ENCODE peak calls at places on chromosomes 6 and 20, in six cellular contexts. N is AG08396, U is brain microvascular endothelial cell, W is NCI-H1092 treated with DMSO at 0.1 percent for 48 hours, K is Ammon's horn, P is RPMI7951. F is an unnamed sample.

GRCh38 chr20:63686492-63687321 is 9.7 kb upstream of the TNFRSF6B start:
- DNase-seq in N (peak), U (peak), W (no peak), K (peak), P (peak), F (peak)

GRCh38 chr6:130447374-130447773 is 81.6 kb downstream of the TMEM200A start:
- DNase-seq in N (no peak), U (no peak), W (no peak), K (no peak), P (no peak), F (peak)

GRCh38 chr6:135505648-135506047 is 8.1 kb upstream of the AHI1 start:
- DNase-seq in N (no peak), U (no peak), W (no peak), K (no peak), P (no peak), F (no peak)

GRCh38 chr6:144268821-144269220 is 16.3 kb upstream of the UTRN start:
- DNase-seq in N (no peak), U (no peak), W (no peak), K (no peak), P (no peak), F (no peak)

GRCh38 chr6:144283781-144284473 is 1.2 kb upstream of the UTRN start:
- DNase-seq in N (peak), U (peak), W (no peak), K (no peak), P (peak), F (peak)

GRCh38 chr6:35728663-35729348 is 8.0 kb upstream of the ARMC12 start:
- DNase-seq in N (no peak), U (no peak), W (no peak), K (peak), P (no peak), F (no peak)

GRCh38 chr6:14966111-14966901 is 279.6 kb upstream of the JARID2 start:
- DNase-seq in N (peak), U (no peak), W (no peak), K (no peak), P (peak), F (peak)

GRCh38 chr6:169164451-169164850 is 89.2 kb downstream of the THBS2 start:
- DNase-seq in N (no peak), U (no peak), W (no peak), K (no peak), P (peak), F (peak)

GRCh38 chr6:82257088-82257774 is 9.7 kb upstream of the IBTK start:
- DNase-seq in N (no peak), U (no peak), W (no peak), K (no peak), P (no peak), F (no peak)

GRCh38 chr6:24985313-24985712 is 49.6 kb upstream of the RIPOR2 start:
- DNase-seq in N (no peak), U (no peak), W (no peak), K (no peak), P (no peak), F (no peak)

GRCh38 chr6:106373502-106374239 is 13.2 kb downstream of the CRYBG1 start:
- DNase-seq in N (no peak), U (no peak), W (no peak), K (no peak), P (no peak), F (no peak)

GRCh38 chr6:92047886-92048285 is 1371.5 kb downstream of the EPHA7 start:
- DNase-seq in N (no peak), U (no peak), W (no peak), K (no peak), P (no peak), F (no peak)

GRCh38 chr6:75882734-75883133 is 133.7 kb downstream of the MYO6 start:
- DNase-seq in N (peak), U (peak), W (no peak), K (peak), P (peak), F (peak)

GRCh38 chr6:5450073-5450472 is 188.8 kb downstream of the FARS2 start:
- DNase-seq in N (no peak), U (no peak), W (no peak), K (no peak), P (no peak), F (no peak)

GRCh38 chr6:107383705-107384104 is 75.7 kb downstream of the PDSS2 start:
- DNase-seq in N (no peak), U (no peak), W (no peak), K (no peak), P (no peak), F (no peak)

GRCh38 chr6:166471797-166472260 is 89.1 kb upstream of the MPC1 start:
- DNase-seq in N (no peak), U (no peak), W (no peak), K (no peak), P (no peak), F (no peak)

GRCh38 chr6:33668914-33669313 is 42.6 kb downstream of the UQCC2 start:
- DNase-seq in N (no peak), U (no peak), W (no peak), K (no peak), P (no peak), F (no peak)

GRCh38 chr6:15952231-15953151 is 176.4 kb upstream of the MYLIP start:
- DNase-seq in N (no peak), U (no peak), W (no peak), K (no peak), P (no peak), F (no peak)

GRCh38 chr6:7749493-7749892 is 23.6 kb downstream of the BMP6 start:
- DNase-seq in N (no peak), U (no peak), W (no peak), K (no peak), P (no peak), F (no peak)

GRCh38 chr6:149094156-149094555 is 223.4 kb upstream of the TAB2 start:
- DNase-seq in N (no peak), U (peak), W (no peak), K (no peak), P (peak), F (peak)

GRCh38 chr6:125658125-125658524 is 91.3 kb upstream of the HEY2 start:
- DNase-seq in N (no peak), U (no peak), W (no peak), K (no peak), P (no peak), F (no peak)

GRCh38 chr6:100479180-100480035 is 14.7 kb upstream of the SIM1 start:
- DNase-seq in N (no peak), U (no peak), W (peak), K (peak), P (peak), F (peak)

GRCh38 chr6:121597654-121598053 is 162.2 kb downstream of the GJA1 start:
- DNase-seq in N (peak), U (peak), W (no peak), K (no peak), P (peak), F (peak)

GRCh38 chr6:25010166-25010565 is 74.4 kb upstream of the RIPOR2 start:
- DNase-seq in N (no peak), U (peak), W (no peak), K (no peak), P (no peak), F (no peak)

GRCh38 chr20:50110141-50111047 is 2.6 kb downstream of the UBE2V1 start:
- DNase-seq in N (no peak), U (no peak), W (no peak), K (no peak), P (peak), F (peak)

GRCh38 chr20:47753571-47754120 is 31.6 kb downstream of the SULF2 start:
- DNase-seq in N (no peak), U (no peak), W (no peak), K (no peak), P (no peak), F (no peak)

GRCh38 chr6:46502486-46503119 is 11.4 kb upstream of the RCAN2 start:
- DNase-seq in N (no peak), U (no peak), W (no peak), K (no peak), P (no peak), F (no peak)

GRCh38 chr20:40754372-40754943 is 65.4 kb upstream of the MAFB start:
- DNase-seq in N (no peak), U (no peak), W (no peak), K (peak), P (peak), F (peak)

GRCh38 chr20:35006009-35006408 is 50.3 kb downstream of the MYH7B start:
- DNase-seq in N (no peak), U (no peak), W (no peak), K (no peak), P (no peak), F (no peak)

GRCh38 chr6:170094686-170095272 is 196.1 kb downstream of the DLL1 start:
- DNase-seq in N (no peak), U (no peak), W (no peak), K (no peak), P (no peak), F (no peak)

GRCh38 chr20:6576721-6577120 is 190.8 kb upstream of the BMP2 start:
- DNase-seq in N (no peak), U (peak), W (no peak), K (no peak), P (peak), F (no peak)

GRCh38 chr20:47711046-47711752 is 74.1 kb downstream of the SULF2 start:
- DNase-seq in N (no peak), U (no peak), W (no peak), K (peak), P (no peak), F (no peak)

GRCh38 chr20:49610701-49611538 is 43.0 kb upstream of the PTGIS start:
- DNase-seq in N (peak), U (peak), W (peak), K (peak), P (peak), F (peak)

GRCh38 chr20:22815206-22815551 is 219.9 kb upstream of the SSTR4 start:
- DNase-seq in N (no peak), U (no peak), W (no peak), K (no peak), P (no peak), F (no peak)

GRCh38 chr6:133435065-133435728 is 194.0 kb downstream of the EYA4 start:
- DNase-seq in N (no peak), U (no peak), W (no peak), K (no peak), P (no peak), F (no peak)

GRCh38 chr6:110944681-110945151 is 13.8 kb upstream of the GTF3C6 start:
- DNase-seq in N (peak), U (peak), W (no peak), K (peak), P (peak), F (peak)

GRCh38 chr6:49526598-49526997 is 23.9 kb upstream of the C6orf141 start:
- DNase-seq in N (no peak), U (no peak), W (no peak), K (no peak), P (no peak), F (no peak)

GRCh38 chr6:41741625-41742490 is 5.3 kb downstream of the PGC start:
- DNase-seq in N (no peak), U (no peak), W (no peak), K (no peak), P (no peak), F (no peak)